ENCODE peak calls at places on chromosomes 13 and 19, in four cellular contexts. P, H, X and N are unnamed samples.

GRCh38 chr13:34627905-34628682 is 314.0 kb upstream of the NBEA start:
- ATAC-seq in P (no peak), H (no peak), X (no peak), N (no peak)

GRCh38 chr19:19193926-19194325 is 1.9 kb downstream of the RFXANK start:
- ATAC-seq in P (no peak), H (no peak), X (no peak), N (no peak)

GRCh38 chr13:94711561-94712286 is 621 bp downstream of the SOX21 start:
- ATAC-seq in P (peak), H (peak), X (no peak), N (peak)

GRCh38 chr19:18203408-18203862 is 407 bp downstream of the RAB3A start:
- ATAC-seq in P (peak), H (no peak), X (peak), N (peak)

GRCh38 chr13:29865934-29866333 is 15.5 kb upstream of the UBL3 start:
- ATAC-seq in P (no peak), H (no peak), X (no peak), N (peak)

GRCh38 chr13:23323946-23324709 is 109.4 kb downstream of the SACS start:
- ATAC-seq in P (no peak), H (no peak), X (no peak), N (no peak)

GRCh38 chr13:26128676-26129075 is 76.9 kb upstream of the SHISA2 start:
- ATAC-seq in P (no peak), H (no peak), X (no peak), N (no peak)

GRCh38 chr19:23241433-23241832 is 8.8 kb downstream of the ZNF724 start:
- ATAC-seq in P (no peak), H (no peak), X (no peak), N (no peak)

GRCh38 chr19:49739098-49739497 is 24.0 kb downstream of the TSKS start:
- ATAC-seq in P (no peak), H (no peak), X (no peak), N (no peak)

GRCh38 chr19:7153008-7153407 is 83.5 kb downstream of the ZNF557 start:
- ATAC-seq in P (no peak), H (peak), X (no peak), N (no peak)

GRCh38 chr13:72500851-72501250 is 226.6 kb downstream of the MZT1 start:
- ATAC-seq in P (no peak), H (no peak), X (no peak), N (no peak)

GRCh38 chr13:76223999-76224398 is 587.9 kb downstream of the LMO7 start:
- ATAC-seq in P (no peak), H (no peak), X (no peak), N (no peak)

GRCh38 chr19:46791944-46792343 is 3.5 kb upstream of the SLC1A5 start:
- ATAC-seq in P (peak), H (peak), X (no peak), N (no peak)

GRCh38 chr19:49065905-49066512 is 1.4 kb upstream of the NTF4 start:
- ATAC-seq in P (no peak), H (no peak), X (no peak), N (no peak)

GRCh38 chr13:95756072-95756471 is 79.1 kb downstream of the DNAJC3 start:
- ATAC-seq in P (no peak), H (no peak), X (no peak), N (no peak)

GRCh38 chr13:113297370-113297871 is 382 bp downstream of the LAMP1 start:
- ATAC-seq in P (peak), H (peak), X (peak), N (no peak)

GRCh38 chr13:84985860-84986259 is 813.4 kb downstream of the SLITRK6 start:
- ATAC-seq in P (no peak), H (no peak), X (no peak), N (no peak)

GRCh38 chr19:6750062-6750461 is 10.6 kb downstream of the TRIP10 start:
- ATAC-seq in P (no peak), H (no peak), X (no peak), N (no peak)

GRCh38 chr13:108095036-108095435 is 120.3 kb downstream of the LIG4 start:
- ATAC-seq in P (no peak), H (no peak), X (no peak), N (no peak)

GRCh38 chr13:25756251-25756650 is 295.6 kb downstream of the SHISA2 start:
- ATAC-seq in P (no peak), H (no peak), X (no peak), N (no peak)

GRCh38 chr13:43664700-43665191 is 122.0 kb downstream of the ENOX1 start:
- ATAC-seq in P (peak), H (peak), X (no peak), N (no peak)

GRCh38 chr19:32123355-32123940 is 222.0 kb upstream of the ZNF507 start:
- ATAC-seq in P (no peak), H (no peak), X (no peak), N (no peak)

GRCh38 chr13:39110518-39111097 is 72.4 kb downstream of the NHLRC3 start:
- ATAC-seq in P (no peak), H (no peak), X (no peak), N (no peak)

GRCh38 chr19:19619121-19619848 is 798 bp upstream of the PBX4 start:
- ATAC-seq in P (no peak), H (no peak), X (no peak), N (no peak)

GRCh38 chr19:19627442-19627715 is 641 bp downstream of the LPAR2 start:
- ATAC-seq in P (peak), H (peak), X (no peak), N (no peak)

GRCh38 chr19:33883869-33884519 is 87.3 kb downstream of the KCTD15 start:
- ATAC-seq in P (no peak), H (peak), X (no peak), N (peak)

GRCh38 chr19:15631817-15632216 is 8.9 kb upstream of the CYP4F3 start:
- ATAC-seq in P (no peak), H (no peak), X (peak), N (peak)

GRCh38 chr19:51664997-51665396 is 18.4 kb upstream of the SIGLEC14 start:
- ATAC-seq in P (no peak), H (no peak), X (peak), N (no peak)

GRCh38 chr13:40539954-40540706 is 126.3 kb downstream of the FOXO1 start:
- ATAC-seq in P (no peak), H (no peak), X (peak), N (peak)

GRCh38 chr13:39462456-39462855 is 140.5 kb downstream of the LHFPL6 start:
- ATAC-seq in P (no peak), H (no peak), X (no peak), N (no peak)

GRCh38 chr13:57611956-57612355 is 19.6 kb upstream of the PCDH17 start:
- ATAC-seq in P (no peak), H (no peak), X (no peak), N (no peak)

GRCh38 chr19:18287836-18288772 is 6.7 kb upstream of the JUND start:
- ATAC-seq in P (no peak), H (no peak), X (no peak), N (no peak)